ENCODE peak calls at places on chromosomes 2 and 18, in five cellular contexts. D is IMR-90, T is SK-N-SH, M is GM12878, O is K562. P is an unnamed sample.

GRCh38 chr2:106623424-106623823 is 136.3 kb downstream of the CD8B2 start:
- DNase-seq in D (no peak), T (no peak), M (no peak), O (no peak), P (no peak)

GRCh38 chr18:31965331-31965970 is 22.5 kb upstream of the TRAPPC8 start:
- DNase-seq in D (no peak), T (no peak), M (no peak), O (no peak), P (no peak)

GRCh38 chr18:58223717-58224424 is 179.8 kb downstream of the NEDD4L start:
- DNase-seq in D (peak), T (peak), M (no peak), O (peak), P (peak)

GRCh38 chr2:30321466-30321865 is 90.1 kb downstream of the LBH start:
- DNase-seq in D (peak), T (no peak), M (no peak), O (no peak), P (no peak)

GRCh38 chr2:195622966-195623365 is 34.1 kb upstream of the SLC39A10 start:
- DNase-seq in D (peak), T (no peak), M (no peak), O (no peak), P (no peak)

GRCh38 chr2:1833046-1833445 is 88.7 kb upstream of the PXDN start:
- DNase-seq in D (no peak), T (no peak), M (no peak), O (no peak), P (no peak)

GRCh38 chr2:205772983-205773382 is 90.7 kb downstream of the NRP2 start:
- DNase-seq in D (no peak), T (no peak), M (no peak), O (no peak), P (no peak)

GRCh38 chr2:84969511-84970265 is 1.3 kb upstream of the KCMF1 start:
- DNase-seq in D (peak), T (peak), M (no peak), O (no peak), P (no peak)

GRCh38 chr2:156331572-156332451 is 709 bp downstream of the NR4A2 start:
- DNase-seq in D (peak), T (peak), M (no peak), O (peak), P (peak)

GRCh38 chr2:47738331-47738730 is 44.6 kb upstream of the MSH6 start:
- DNase-seq in D (no peak), T (no peak), M (no peak), O (no peak), P (no peak)

DNA sequence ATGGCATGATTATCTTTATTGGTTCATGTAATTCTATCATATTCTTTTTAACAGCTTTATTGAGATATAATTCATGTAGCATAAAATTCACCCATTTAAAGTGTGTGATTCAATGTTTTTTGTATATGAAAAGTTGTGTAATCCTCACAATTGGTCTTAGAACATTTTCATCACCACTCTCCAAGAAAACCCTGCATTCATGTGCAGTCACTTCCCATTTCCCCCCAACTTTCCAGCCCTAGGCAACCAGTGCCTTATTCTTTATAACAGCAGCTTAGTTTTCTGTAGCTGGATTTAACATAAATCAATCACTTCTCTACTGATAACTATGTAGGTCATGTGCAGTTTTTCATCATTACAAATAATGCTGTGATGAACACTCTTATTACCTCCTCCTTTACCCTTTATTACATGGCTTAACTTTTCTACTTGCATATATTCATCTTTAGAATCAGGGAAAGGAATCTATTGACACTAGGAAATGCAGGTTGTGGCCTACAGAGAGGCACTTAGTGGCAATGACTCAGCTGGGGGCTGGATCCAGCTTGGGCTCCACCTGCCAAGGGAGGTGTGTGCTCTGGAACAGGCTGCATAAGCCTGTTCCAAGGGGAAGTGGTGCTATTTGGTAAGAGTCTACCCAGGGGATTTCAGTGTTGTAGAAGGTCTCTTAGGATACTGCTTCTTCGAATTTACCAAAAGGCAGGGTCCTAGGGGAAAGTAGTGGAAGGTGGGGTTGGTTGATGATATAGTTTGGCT is 89.1 kb downstream of the ETAA1 start:
- DNase-seq in D (peak), T (no peak), M (no peak), O (no peak), P (no peak)
- TF ChIP-seq RCOR1 in D (no peak), T (no peak), M (no peak), O (no peak), P (no peak)

DNA sequence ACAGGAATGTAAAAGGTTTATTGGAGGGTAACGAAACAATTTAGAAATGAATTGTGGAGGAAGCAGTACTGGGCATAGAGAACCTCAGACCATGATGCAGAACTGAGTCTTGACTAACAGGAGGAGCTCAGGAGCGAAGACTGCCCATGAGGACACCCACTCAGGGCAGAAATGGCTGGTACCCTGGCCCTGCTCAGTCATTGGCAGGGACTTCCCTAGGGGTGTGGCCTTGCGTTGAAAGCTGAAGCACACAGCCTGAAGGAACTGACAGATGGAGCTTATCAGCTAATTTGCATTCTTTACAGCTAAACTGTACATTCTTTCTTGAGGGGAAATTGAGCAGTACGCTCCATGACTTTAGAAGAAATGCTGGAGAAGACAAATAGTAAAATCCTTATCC is 57.1 kb downstream of the PDK1 start:
- DNase-seq in D (peak), T (peak), M (no peak), O (peak), P (no peak)
- TF ChIP-seq RCOR1 in D (no peak), T (no peak), M (no peak), O (no peak), P (no peak)

GRCh38 chr18:35415511-35416427 is 38.6 kb upstream of the ZNF396 start:
- DNase-seq in D (peak), T (no peak), M (no peak), O (no peak), P (no peak)
- TF ChIP-seq RCOR1 in D (no peak), T (no peak), M (no peak), O (no peak), P (no peak)

DNA sequence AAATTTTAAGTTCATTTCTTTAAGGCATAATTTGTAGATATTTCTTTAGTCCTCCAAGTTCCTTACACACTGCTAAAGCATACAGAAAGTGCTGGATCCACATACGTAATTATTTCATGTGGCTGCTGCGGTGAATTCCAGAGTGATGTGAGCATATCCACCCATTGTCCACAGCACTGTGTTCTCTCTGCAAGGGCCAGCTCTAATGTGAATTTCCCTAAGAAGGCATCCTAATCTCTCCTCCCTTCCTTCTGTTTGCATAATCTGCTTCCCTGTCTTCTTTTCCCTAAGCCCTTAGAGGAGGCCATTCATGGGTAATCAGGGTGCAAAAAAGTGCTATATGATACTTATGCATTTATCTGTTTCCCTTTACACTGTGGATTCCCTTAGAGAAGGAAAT is 57.2 kb downstream of the COBLL1 start:
- DNase-seq in D (no peak), T (no peak), M (no peak), O (no peak), P (no peak)
- TF ChIP-seq RCOR1 in D (no peak), T (no peak), M (no peak), O (no peak), P (no peak)

GRCh38 chr2:101108357-101108756 is 42.8 kb downstream of the TBC1D8 start:
- DNase-seq in D (no peak), T (no peak), M (no peak), O (no peak), P (no peak)

GRCh38 chr2:101111262-101111838 is 39.8 kb downstream of the TBC1D8 start:
- DNase-seq in D (no peak), T (no peak), M (no peak), O (no peak), P (no peak)

GRCh38 chr2:101111917-101112771 is 39.0 kb downstream of the TBC1D8 start:
- DNase-seq in D (peak), T (peak), M (no peak), O (no peak), P (peak)

GRCh38 chr2:101107246-101107645 is 43.9 kb downstream of the TBC1D8 start:
- DNase-seq in D (no peak), T (no peak), M (no peak), O (no peak), P (no peak)

DNA sequence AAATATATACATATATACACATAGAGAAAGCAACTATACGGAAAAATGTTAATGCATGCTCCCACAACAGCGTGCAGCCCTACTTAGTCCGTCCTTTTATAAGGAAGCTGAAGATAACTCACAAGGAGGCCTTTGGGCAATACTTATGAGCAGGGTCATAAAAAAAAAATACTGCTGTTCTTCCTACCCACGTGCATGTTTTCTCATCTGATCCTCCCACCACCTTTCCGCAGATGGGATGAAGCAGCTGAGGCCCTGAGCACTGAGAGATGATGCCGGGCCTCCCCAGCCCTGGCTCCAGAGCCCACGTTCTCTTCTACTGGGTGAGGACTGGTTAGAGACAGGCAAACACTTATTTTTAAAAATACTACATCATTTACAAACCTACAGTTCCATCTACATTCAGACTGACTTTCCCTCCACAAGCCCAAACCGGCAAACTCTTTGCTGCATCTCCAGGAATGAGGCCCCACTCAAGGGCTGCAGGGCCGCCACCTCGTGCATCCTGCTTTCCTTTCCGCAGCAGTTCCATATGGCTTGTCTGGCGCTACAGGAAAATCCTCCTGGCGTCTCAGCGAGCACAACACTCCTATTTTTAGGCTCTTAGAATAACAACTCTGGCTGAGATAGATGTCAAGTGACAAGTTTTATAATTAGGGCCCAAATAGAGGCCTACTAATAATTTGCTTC is 41.6 kb downstream of the TBC1D8 start:
- DNase-seq in D (no peak), T (no peak), M (no peak), O (no peak), P (no peak)
- TF ChIP-seq RCOR1 in D (no peak), T (no peak), M (no peak), O (no peak), P (no peak)

DNA sequence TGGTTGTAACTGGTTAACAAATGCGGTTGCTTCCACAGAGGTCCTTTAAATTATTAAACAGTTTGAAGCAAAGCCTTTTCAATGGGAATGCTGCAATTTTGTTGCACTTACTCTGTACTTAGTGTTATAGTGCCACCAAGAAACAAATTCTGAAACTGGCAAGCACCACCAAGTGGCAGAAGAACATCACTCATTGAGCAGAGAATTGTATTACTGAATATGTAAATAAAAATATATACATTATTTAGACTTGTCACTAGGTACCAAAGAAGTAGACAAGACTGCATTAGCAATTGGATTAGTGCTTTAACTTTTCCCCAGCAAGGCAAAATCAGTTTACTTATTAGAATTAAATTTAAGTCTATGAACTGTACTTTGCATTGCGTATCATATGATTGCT is 2.7 kb upstream of the TMEFF2 start:
- DNase-seq in D (no peak), T (no peak), M (no peak), O (no peak), P (peak)
- TF ChIP-seq RCOR1 in D (no peak), T (no peak), M (no peak), O (no peak), P (no peak)

GRCh38 chr2:23203383-23203782 is 181.6 kb upstream of the KLHL29 start:
- DNase-seq in D (no peak), T (no peak), M (no peak), O (no peak), P (no peak)

GRCh38 chr2:23200056-23200455 is 184.9 kb upstream of the KLHL29 start:
- DNase-seq in D (no peak), T (no peak), M (no peak), O (no peak), P (no peak)

GRCh38 chr2:23200460-23201113 is 184.4 kb upstream of the KLHL29 start:
- DNase-seq in D (no peak), T (no peak), M (no peak), O (no peak), P (no peak)

GRCh38 chr2:23198316-23199114 is 186.5 kb upstream of the KLHL29 start:
- DNase-seq in D (no peak), T (no peak), M (no peak), O (no peak), P (no peak)

DNA sequence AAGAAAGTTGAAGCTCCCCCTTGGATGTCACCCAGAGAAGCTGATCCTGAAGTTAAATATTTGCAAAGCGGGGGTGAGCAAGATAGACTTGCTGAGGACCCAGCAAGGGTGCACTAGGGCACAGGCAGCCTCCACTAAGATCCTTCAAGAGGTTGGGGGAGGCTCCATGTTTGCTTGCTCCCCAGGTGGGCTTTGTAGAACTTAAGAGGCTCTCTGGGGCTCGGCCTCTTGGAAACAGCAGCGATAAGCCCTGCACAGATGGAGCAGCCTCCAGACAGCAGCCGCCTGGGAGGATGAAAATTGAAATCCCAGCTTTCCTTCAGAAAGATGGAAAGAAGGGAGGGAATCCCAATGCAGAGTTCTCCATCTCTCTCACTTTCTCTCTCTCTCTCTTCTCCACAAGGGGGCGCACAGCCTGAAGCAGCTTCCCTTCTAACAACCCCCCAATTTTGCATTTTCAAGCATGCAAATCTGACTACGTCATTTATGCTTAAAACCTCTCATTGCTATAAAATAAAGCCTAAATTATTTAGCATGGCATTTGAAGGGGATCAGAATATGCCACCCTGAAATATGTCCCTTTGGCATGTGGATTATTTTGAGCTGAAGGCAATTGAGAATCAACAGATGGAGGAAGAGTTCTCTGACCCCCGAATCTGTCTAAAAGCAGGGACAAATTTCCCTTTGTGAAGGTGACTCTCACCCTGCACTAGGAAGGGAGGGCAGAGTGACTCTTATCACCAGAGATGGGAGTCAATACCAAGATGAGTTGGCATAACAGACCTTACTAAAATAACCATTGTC is 185.7 kb upstream of the KLHL29 start:
- DNase-seq in D (peak), T (peak), M (no peak), O (peak), P (peak)
- TF ChIP-seq RCOR1 in D (no peak), T (no peak), M (no peak), O (no peak), P (no peak)

P was measured in A549.